ENCODE peak calls at places on chromosomes 11 and 22, in four cellular contexts. S is IMR-90, V is K562, Z is GM12878. R is an unnamed sample.

GRCh38 chr11:47355283-47356128 is 3.0 kb upstream of the MYBPC3 start:
- DNase-seq in S (peak), V (peak), Z (no peak), R (peak)

GRCh38 chr11:96052921-96053631 is 129.2 kb upstream of the MTMR2 start:
- DNase-seq in S (peak), V (no peak), Z (peak), R (no peak)

GRCh38 chr11:118834428-118835028 is 43.6 kb upstream of the DDX6 start:
- DNase-seq in S (peak), V (no peak), Z (no peak), R (no peak)

GRCh38 chr11:114254571-114255146 is 41.5 kb upstream of the NNMT start:
- DNase-seq in S (no peak), V (no peak), Z (no peak), R (no peak)

GRCh38 chr22:46097268-46097900 is 52.9 kb upstream of the PPARA start:
- DNase-seq in S (no peak), V (no peak), Z (no peak), R (no peak)

GRCh38 chr11:17827006-17827405 is 92.4 kb downstream of the KCNC1 start:
- DNase-seq in S (no peak), V (no peak), Z (no peak), R (no peak)

GRCh38 chr11:92838655-92839334 is 130.7 kb upstream of the MTNR1B start:
- DNase-seq in S (peak), V (no peak), Z (no peak), R (no peak)

GRCh38 chr11:80538040-80538439 is 1097.2 kb upstream of the TENM4 start:
- DNase-seq in S (no peak), V (no peak), Z (no peak), R (no peak)

GRCh38 chr22:36369004-36369921 is 18.5 kb downstream of the MYH9 start:
- DNase-seq in S (peak), V (no peak), Z (no peak), R (peak)
- TF ChIP-seq POLR2A in S (no peak), V (no peak), Z (no peak), R (no peak)

DNA sequence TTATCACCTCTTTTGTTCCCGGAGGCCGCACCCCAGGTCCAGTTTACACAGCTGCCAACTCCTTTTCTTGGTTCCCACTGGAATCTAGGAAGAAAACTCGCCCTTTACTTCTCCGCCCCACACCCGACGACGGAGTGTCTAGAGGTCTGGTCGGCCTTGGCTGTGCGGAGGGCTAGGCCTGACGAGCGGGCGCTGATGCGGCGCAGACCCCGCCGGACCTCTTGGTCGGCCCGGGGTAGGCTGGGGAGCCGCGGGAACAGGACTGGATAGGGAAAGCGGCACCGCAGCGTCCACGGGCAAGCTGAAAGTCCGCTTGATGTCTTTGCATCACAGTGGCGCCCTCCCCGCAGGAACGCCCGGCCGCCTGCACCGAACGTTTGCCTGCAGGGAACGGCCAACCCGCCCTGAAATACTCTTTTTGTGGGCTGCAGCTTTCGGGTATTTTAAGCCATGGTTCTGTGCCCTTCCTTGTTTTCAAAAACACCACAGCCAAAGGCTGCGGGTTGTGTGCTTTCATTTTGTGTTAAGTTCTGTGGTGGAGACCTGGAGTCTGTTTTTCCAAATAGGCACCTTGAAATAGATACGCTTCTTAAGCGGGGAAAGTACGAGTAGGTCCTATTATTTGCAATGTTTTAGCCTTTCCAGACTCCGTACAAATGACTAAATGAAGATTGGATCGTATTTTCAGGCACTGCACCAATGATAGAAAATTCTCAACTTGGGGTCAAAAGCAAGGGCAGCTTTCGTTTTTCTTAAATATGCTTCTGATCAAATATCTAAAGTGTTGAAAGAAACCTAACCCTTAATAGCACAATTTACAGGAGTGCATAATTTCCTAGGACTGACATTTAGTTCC is 880 bp upstream of the ZBED5 start:
- DNase-seq in S (peak), V (peak), Z (peak), R (peak)
- TF ChIP-seq CTCF in S (no peak), V (no peak), Z (no peak), R (no peak)

DNA sequence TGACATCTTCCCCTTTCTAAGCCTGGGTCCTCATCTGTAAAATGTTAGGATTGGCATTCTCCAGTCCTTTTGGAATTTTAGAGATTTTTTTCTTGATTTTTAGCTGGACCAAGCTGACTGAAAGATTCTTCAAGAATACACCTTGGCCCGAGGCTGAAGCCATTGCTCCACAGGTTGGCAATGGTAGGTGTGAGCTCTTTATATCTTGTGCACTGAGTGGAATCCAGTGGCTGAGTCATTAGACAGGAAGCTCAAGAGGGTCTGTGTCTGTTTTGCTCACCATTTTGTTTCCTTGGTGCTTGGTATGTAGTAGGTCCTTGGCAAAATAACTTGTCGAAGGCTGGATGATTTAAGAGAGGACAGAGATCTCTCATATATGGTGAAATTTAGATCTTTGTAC is 6.2 kb downstream of the EIF3L start:
- DNase-seq in S (no peak), V (no peak), Z (no peak), R (no peak)
- TF ChIP-seq FOS in S (no peak), V (no peak), Z (no peak), R (no peak)

GRCh38 chr22:22425783-22426624 is 82.5 kb downstream of the ZNF280B start:
- DNase-seq in S (no peak), V (no peak), Z (no peak), R (no peak)
- TF ChIP-seq POLR2A in S (no peak), V (no peak), Z (no peak), R (no peak)

GRCh38 chr11:79101736-79102135 is 339.1 kb downstream of the TENM4 start:
- DNase-seq in S (no peak), V (no peak), Z (no peak), R (peak)

GRCh38 chr11:79097279-79097875 is 343.5 kb downstream of the TENM4 start:
- DNase-seq in S (no peak), V (no peak), Z (no peak), R (no peak)

GRCh38 chr11:79098096-79098495 is 342.7 kb downstream of the TENM4 start:
- DNase-seq in S (no peak), V (no peak), Z (no peak), R (no peak)

GRCh38 chr11:79102821-79103220 is 338.0 kb downstream of the TENM4 start:
- DNase-seq in S (no peak), V (no peak), Z (no peak), R (no peak)

DNA sequence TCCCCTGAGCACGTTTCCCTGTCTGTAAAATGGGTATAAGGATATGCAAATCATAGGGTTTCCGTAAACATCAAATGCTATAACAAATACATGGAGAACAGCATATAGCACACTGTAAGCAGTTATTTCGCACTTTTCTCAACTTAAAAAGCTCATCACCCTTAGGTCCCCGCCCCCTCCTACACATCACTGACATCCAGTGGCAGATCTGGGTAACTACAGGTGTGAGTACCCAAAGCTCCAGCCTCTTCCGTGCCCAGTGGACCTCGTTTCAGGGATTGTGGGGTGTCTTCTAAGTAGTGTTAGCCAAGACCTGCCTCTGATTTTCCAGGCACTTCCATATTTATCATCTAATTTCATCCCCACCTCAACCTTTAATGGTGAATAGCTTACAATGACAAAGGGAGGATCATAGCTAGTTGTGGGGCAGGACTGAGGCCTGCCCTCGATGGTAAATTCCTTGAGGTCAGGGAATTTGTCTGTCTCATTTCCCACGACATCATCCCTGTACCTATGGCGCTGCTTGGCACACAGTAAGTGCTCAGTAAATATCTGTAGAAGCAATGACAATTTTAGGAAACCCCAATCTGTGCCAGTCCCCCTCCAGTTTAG is 340.6 kb downstream of the TENM4 start:
- DNase-seq in S (peak), V (peak), Z (no peak), R (peak)
- TF ChIP-seq CTCF in S (peak), V (peak), Z (peak), R (peak)

GRCh38 chr22:28254396-28254795 is 335.3 kb upstream of the PITPNB start:
- DNase-seq in S (peak), V (no peak), Z (no peak), R (no peak)
- TF ChIP-seq FOS in S (no peak), V (no peak), Z (no peak), R (no peak)

DNA sequence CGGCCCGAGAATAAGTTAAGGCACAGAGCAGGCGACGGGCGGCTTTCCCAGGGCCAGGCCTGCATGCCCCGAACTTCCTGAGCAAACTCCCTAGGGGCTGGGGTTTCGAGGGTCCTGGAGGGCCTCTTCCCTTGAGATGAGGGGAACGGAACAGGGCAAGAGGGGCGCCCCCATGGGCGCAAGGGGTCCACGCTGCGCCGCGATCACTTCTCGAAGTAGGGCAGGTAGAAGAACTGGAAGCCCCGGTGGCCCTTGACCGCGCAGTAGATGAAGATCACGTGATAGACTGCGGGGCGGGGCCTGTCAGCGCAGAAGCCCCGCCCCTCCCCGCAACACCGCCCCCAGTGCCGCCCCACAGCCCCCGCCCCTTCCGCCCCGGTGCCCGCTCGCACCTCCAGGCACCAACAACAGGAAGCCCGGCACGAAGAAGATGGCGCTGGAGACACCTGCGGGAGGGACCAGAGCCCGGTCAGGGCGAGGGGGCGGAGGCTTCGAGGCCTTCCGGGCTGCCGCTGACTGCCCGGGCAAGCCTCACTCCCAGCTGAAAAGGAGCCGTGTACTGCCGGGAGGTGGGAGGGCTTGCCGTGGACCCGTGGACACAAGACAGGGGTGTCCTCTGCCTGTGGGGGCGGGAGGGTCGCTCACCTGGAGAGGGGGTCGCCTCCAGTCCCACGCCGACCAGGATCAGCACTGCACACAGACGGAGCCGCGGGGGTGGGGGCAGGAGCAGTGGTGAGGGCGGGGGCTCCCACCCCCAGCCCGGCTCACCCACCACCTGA is 4.5 kb downstream of the TMEM134 start:
- DNase-seq in S (peak), V (peak), Z (peak), R (peak)
- TF ChIP-seq POLR2A in S (no peak), V (peak), Z (peak), R (peak)

DNA sequence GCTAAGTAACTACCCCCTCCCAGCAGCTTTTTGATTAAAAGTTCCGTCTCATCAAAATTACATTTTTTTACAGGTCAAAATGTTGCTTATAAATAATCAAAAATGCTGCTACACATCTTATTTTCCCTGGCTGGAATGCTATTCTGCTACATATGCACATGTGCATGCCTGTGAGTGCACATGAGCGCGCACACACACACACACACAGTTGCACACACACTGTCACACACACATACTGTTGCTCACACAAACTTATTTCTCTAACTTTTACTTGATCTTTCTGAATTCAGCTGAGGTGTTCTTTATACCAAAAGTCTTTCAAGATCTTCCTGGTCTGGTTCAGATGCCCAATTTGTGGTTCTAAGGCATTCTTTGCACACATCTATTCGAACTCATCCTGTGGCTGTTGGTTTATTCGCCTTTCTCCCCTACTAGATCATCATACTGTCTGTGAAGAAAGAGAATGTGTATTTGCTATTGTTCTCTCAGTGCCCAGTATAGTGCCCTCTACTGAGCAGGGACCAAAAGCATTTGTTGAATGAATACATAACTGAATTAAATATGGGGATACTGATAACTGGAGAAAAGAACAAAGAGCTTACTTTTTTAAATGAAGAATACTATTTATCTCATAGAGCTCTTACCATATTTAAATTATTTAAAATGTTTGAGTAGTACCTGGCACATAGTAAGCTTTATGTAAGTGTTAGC is 68.1 kb upstream of the CCDC179 start:
- DNase-seq in S (no peak), V (no peak), Z (no peak), R (no peak)
- TF ChIP-seq CTCF in S (no peak), V (no peak), Z (no peak), R (no peak)

DNA sequence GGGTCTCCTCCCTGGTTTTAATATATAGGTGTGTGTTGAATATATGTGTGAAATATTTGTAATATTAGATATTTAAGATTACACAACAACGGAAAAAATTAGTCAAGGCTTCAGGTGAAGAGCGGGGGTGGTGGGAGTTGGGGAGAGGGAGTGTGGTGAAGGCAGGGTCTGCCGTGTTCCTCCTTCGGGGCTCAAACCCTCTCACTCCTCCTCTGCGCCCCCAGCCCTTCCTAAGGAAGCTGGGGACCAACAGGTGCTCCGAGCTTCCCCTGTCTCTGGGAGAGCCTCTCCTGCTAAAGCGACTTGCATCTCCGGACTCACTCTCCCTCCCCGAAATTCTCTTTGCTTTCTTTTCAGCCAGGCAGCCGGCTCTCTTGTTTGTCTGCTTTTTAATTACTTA is 950 bp upstream of the CADM1 start:
- DNase-seq in S (no peak), V (no peak), Z (no peak), R (no peak)
- TF ChIP-seq FOS in S (no peak), V (no peak), Z (no peak), R (no peak)

GRCh38 chr11:72752088-72752914 is at the start of gene ARAP1:
- DNase-seq in S (peak), V (peak), Z (no peak), R (peak)
- TF ChIP-seq POLR2A in S (peak), V (peak), Z (peak), R (peak)